ENCODE peak calls at places on chromosomes 5 and 9, in five cellular contexts. V is bronchial epithelial cell, X is PC-9, R is IMR-90, M is body of pancreas. C is an unnamed sample.

GRCh38 chr9:114518599-114519022 is 13.3 kb upstream of the WHRN start:
- DNase-seq in V (no peak), X (no peak), R (no peak), M (no peak), C (no peak)

GRCh38 chr5:172502969-172503368 is 48.6 kb upstream of the SH3PXD2B start:
- DNase-seq in V (peak), X (no peak), R (no peak), M (no peak), C (peak)

GRCh38 chr5:76714771-76715483 is 999 bp upstream of the F2R start:
- DNase-seq in V (no peak), X (no peak), R (no peak), M (no peak), C (no peak)

GRCh38 chr9:125513634-125514413 is 193.2 kb downstream of the MAPKAP1 start:
- DNase-seq in V (peak), X (peak), R (peak), M (peak), C (peak)

GRCh38 chr9:35844628-35845301 is 15.7 kb downstream of the TMEM8B start:
- DNase-seq in V (peak), X (peak), R (peak), M (peak), C (peak)

GRCh38 chr5:132205385-132206125 is 22.1 kb downstream of the P4HA2 start:
- DNase-seq in V (no peak), X (peak), R (peak), M (peak), C (no peak)

GRCh38 chr5:57456056-57456455 is 26.6 kb downstream of the ACTBL2 start:
- DNase-seq in V (no peak), X (no peak), R (no peak), M (no peak), C (no peak)

GRCh38 chr9:127955294-127956015 is 17.8 kb upstream of the DPM2 start:
- DNase-seq in V (peak), X (peak), R (peak), M (peak), C (peak)

GRCh38 chr5:168752012-168752411 is 172.8 kb upstream of the PANK3 start:
- DNase-seq in V (no peak), X (no peak), R (no peak), M (no peak), C (no peak)

GRCh38 chr5:76391014-76391413 is 12.1 kb upstream of the IQGAP2 start:
- DNase-seq in V (no peak), X (no peak), R (no peak), M (no peak), C (no peak)

GRCh38 chr5:96780626-96781025 is 27.1 kb downstream of the ERAP1 start:
- DNase-seq in V (peak), X (no peak), R (peak), M (no peak), C (peak)

GRCh38 chr9:135797507-135798302 is 95.7 kb downstream of the KCNT1 start:
- DNase-seq in V (peak), X (no peak), R (peak), M (peak), C (peak)

GRCh38 chr9:135326633-135327152 is 152.9 kb upstream of the PPP1R26 start:
- DNase-seq in V (no peak), X (no peak), R (no peak), M (no peak), C (no peak)

GRCh38 chr9:94861589-94862241 is 135.2 kb downstream of the AOPEP start:
- DNase-seq in V (peak), X (peak), R (peak), M (no peak), C (peak)

GRCh38 chr5:10838038-10838437 is 77.0 kb upstream of the DAP start:
- DNase-seq in V (no peak), X (no peak), R (peak), M (no peak), C (no peak)

GRCh38 chr5:173940269-173940668 is 48.7 kb upstream of the C5orf47 start:
- DNase-seq in V (no peak), X (no peak), R (no peak), M (no peak), C (no peak)

GRCh38 chr5:115461093-115461492 is 83.5 kb downstream of the FEM1C start:
- DNase-seq in V (peak), X (no peak), R (no peak), M (no peak), C (no peak)

GRCh38 chr9:14301582-14301981 is 12.4 kb downstream of the NFIB start:
- DNase-seq in V (no peak), X (no peak), R (no peak), M (peak), C (no peak)

GRCh38 chr5:5270958-5271605 is 131.0 kb downstream of the ADAMTS16 start:
- DNase-seq in V (peak), X (peak), R (peak), M (peak), C (peak)

GRCh38 chr5:67301285-67301904 is 104.8 kb upstream of the CD180 start:
- DNase-seq in V (peak), X (no peak), R (peak), M (peak), C (peak)

GRCh38 chr5:89273289-89273688 is 390.3 kb upstream of the MEF2C start:
- DNase-seq in V (no peak), X (no peak), R (no peak), M (no peak), C (no peak)

GRCh38 chr9:21078702-21079101 is 960 bp upstream of the IFNB1 start:
- DNase-seq in V (no peak), X (no peak), R (no peak), M (no peak), C (peak)
- TF ChIP-seq CTCF in V (no peak), X (no peak), R (peak), M (no peak), C (peak)

GRCh38 chr5:109146611-109147010 is 263.2 kb downstream of the PJA2 start:
- DNase-seq in V (no peak), X (no peak), R (peak), M (no peak), C (no peak)

GRCh38 chr5:109156885-109157284 is 252.9 kb downstream of the PJA2 start:
- DNase-seq in V (no peak), X (no peak), R (no peak), M (no peak), C (no peak)

GRCh38 chr5:109155625-109156024 is 254.1 kb downstream of the PJA2 start:
- DNase-seq in V (no peak), X (no peak), R (no peak), M (no peak), C (no peak)

DNA sequence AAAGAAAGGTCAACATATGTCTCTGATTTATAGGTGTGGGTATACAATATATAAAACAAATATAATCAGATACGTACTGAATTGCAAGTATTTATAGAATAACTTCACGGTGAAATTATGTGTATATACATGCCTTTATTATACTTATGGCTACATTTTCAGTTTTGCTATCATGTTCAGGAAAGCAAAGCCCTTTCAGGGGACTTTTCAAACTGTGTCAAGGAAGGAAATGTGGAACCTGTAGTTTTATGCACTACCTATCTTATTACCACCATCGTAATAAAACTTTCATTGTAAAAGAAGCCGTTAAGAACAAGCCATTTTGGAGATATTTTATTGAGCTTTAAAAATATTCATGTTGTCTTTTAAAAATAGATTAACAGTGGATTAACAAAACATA is 257.2 kb downstream of the PJA2 start:
- DNase-seq in V (no peak), X (no peak), R (no peak), M (no peak), C (no peak)
- H3K4me3 ChIP-seq in V (no peak), X (no peak), R (no peak), M (no peak), C (no peak)

GRCh38 chr9:108885643-108886348 is 23.7 kb downstream of the ACTL7A start:
- DNase-seq in V (peak), X (peak), R (peak), M (peak), C (peak)

GRCh38 chr9:108894225-108894997 is 32.3 kb downstream of the ACTL7A start:
- DNase-seq in V (no peak), X (no peak), R (no peak), M (no peak), C (no peak)

GRCh38 chr9:108884701-108885100 is 22.6 kb downstream of the ACTL7A start:
- DNase-seq in V (no peak), X (no peak), R (no peak), M (no peak), C (no peak)

GRCh38 chr9:108889649-108890067 is 27.6 kb downstream of the ACTL7A start:
- DNase-seq in V (peak), X (no peak), R (peak), M (no peak), C (no peak)
- TF ChIP-seq CTCF in V (no peak), X (no peak), R (peak), M (peak), C (no peak)

GRCh38 chr9:98879958-98880300 is 63.8 kb upstream of the COL15A1 start:
- DNase-seq in V (no peak), X (no peak), R (no peak), M (no peak), C (no peak)
- H3K4me3 ChIP-seq in V (no peak), X (no peak), R (no peak), M (no peak), C (no peak)

GRCh38 chr9:93684806-93685553 is 108.6 kb downstream of the PHF2 start:
- DNase-seq in V (peak), X (no peak), R (peak), M (no peak), C (peak)
- TF ChIP-seq CTCF in V (no peak), X (no peak), R (peak), M (no peak), C (no peak)

DNA sequence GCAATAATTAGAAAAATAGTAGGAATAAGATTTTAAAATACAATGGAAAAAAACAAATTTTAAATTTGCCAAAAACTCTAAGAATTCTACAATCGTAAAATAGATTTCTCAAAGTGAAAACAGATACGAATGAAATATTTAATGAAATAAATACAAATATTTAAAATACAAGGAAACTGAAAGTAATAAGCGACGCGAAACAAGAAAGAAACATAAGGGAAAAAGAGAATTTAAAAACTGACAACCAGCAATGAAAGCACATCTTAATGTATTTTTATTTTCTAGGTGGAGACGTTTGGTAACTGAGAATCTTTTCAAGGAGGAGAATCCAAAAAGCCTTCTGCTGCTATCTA is 1.0 kb downstream of the ANXA2R start:
- DNase-seq in V (no peak), X (no peak), R (no peak), M (no peak), C (no peak)
- H3K4me3 ChIP-seq in V (no peak), X (peak), R (peak), M (no peak), C (peak)

C was measured in epithelial cell of esophagus.